ENCODE peak calls at places on chromosomes 6 and 20, in five cellular contexts. One of them, this sample, is unnamed.
A peak's percentile ranks its signal among the peaks of the same experiment; 100 is the strongest.

GRCh38 chr6:85458782-85459181 is 8.9 kb downstream of the NT5E start:
- DNase-seq in mesendoderm: no peak
- DNase-seq in AG10803: peak; percentile 49
- DNase-seq in cardiac fibroblast: peak; percentile 49
- DNase-seq in uterus: no peak
- DNase-seq in this sample: no peak

GRCh38 chr6:28218312-28219248 is 6.5 kb upstream of the ZSCAN9 start:
- DNase-seq in cardiac fibroblast: peak; percentile 68
- DNase-seq in mesendoderm: peak; percentile 64
- DNase-seq in AG10803: peak; percentile 68
- DNase-seq in uterus: peak; percentile 51
- DNase-seq in this sample: peak; percentile 46

GRCh38 chr20:63468421-63468820 is 4.0 kb downstream of the KCNQ2 start:
- DNase-seq in AG10803: no peak
- DNase-seq in mesendoderm: no peak
- DNase-seq in cardiac fibroblast: no peak
- DNase-seq in uterus: no peak
- DNase-seq in this sample: no peak

GRCh38 chr6:11460001-11460668 is 77.4 kb upstream of the TMEM170B start:
- DNase-seq in uterus: no peak
- DNase-seq in mesendoderm: peak; percentile 26
- DNase-seq in AG10803: peak; percentile 25
- DNase-seq in cardiac fibroblast: peak; percentile 55
- DNase-seq in this sample: no peak

GRCh38 chr6:33622456-33623431 is 1.6 kb downstream of the ITPR3 start:
- DNase-seq in uterus: no peak
- DNase-seq in mesendoderm: peak; percentile 58
- DNase-seq in AG10803: no peak
- DNase-seq in cardiac fibroblast: peak; percentile 46
- DNase-seq in this sample: no peak

GRCh38 chr20:2523919-2524434 is 12.4 kb upstream of the TMC2 start:
- DNase-seq in mesendoderm: no peak
- DNase-seq in uterus: no peak
- DNase-seq in cardiac fibroblast: no peak
- DNase-seq in AG10803: no peak
- DNase-seq in this sample: no peak

GRCh38 chr6:148440021-148440420 is 97.4 kb downstream of the SASH1 start:
- DNase-seq in uterus: no peak
- DNase-seq in mesendoderm: no peak
- DNase-seq in cardiac fibroblast: no peak
- DNase-seq in AG10803: peak; percentile 78
- DNase-seq in this sample: no peak

GRCh38 chr6:31403283-31403989 is at the start of gene MICA:
- DNase-seq in mesendoderm: peak; percentile 96
- DNase-seq in AG10803: peak; percentile 74
- DNase-seq in uterus: peak; percentile 90
- DNase-seq in cardiac fibroblast: peak; percentile 89
- DNase-seq in this sample: peak; percentile 74

GRCh38 chr6:158328446-158328845 is 16.2 kb downstream of the TULP4 start:
- DNase-seq in mesendoderm: peak; percentile 69
- DNase-seq in uterus: no peak
- DNase-seq in AG10803: no peak
- DNase-seq in cardiac fibroblast: no peak
- DNase-seq in this sample: no peak

GRCh38 chr20:35444226-35444625 is 6.2 kb upstream of the GDF5 start:
- DNase-seq in cardiac fibroblast: no peak
- DNase-seq in AG10803: no peak
- DNase-seq in mesendoderm: no peak
- DNase-seq in uterus: no peak
- DNase-seq in this sample: no peak

GRCh38 chr6:144493035-144493910 is 208.1 kb downstream of the UTRN start:
- DNase-seq in mesendoderm: no peak
- DNase-seq in cardiac fibroblast: peak; percentile 81
- DNase-seq in uterus: no peak
- DNase-seq in AG10803: peak; percentile 18
- DNase-seq in this sample: no peak

GRCh38 chr6:32204268-32204715 is 11.8 kb upstream of the GPSM3 start:
- DNase-seq in uterus: no peak
- DNase-seq in mesendoderm: no peak
- DNase-seq in cardiac fibroblast: no peak
- DNase-seq in AG10803: no peak
- DNase-seq in this sample: no peak

GRCh38 chr20:10316582-10316981 is 98.0 kb downstream of the SNAP25 start:
- DNase-seq in cardiac fibroblast: peak; percentile 38
- DNase-seq in uterus: no peak
- DNase-seq in AG10803: no peak
- DNase-seq in mesendoderm: no peak
- DNase-seq in this sample: no peak

GRCh38 chr6:167426620-167427019 is 101.7 kb downstream of the TTLL2 start:
- DNase-seq in AG10803: no peak
- DNase-seq in cardiac fibroblast: no peak
- DNase-seq in mesendoderm: peak; percentile 22
- DNase-seq in uterus: no peak
- DNase-seq in this sample: no peak

GRCh38 chr6:111792914-111793700 is 80.1 kb downstream of the FYN start:
- DNase-seq in mesendoderm: no peak
- DNase-seq in uterus: no peak
- DNase-seq in cardiac fibroblast: no peak
- DNase-seq in AG10803: no peak
- DNase-seq in this sample: no peak
- H3K4me3 ChIP-seq in mesendoderm: no peak overlapping the region
- H3K4me3 ChIP-seq in uterus: no peak overlapping the region
- H3K4me3 ChIP-seq in cardiac fibroblast: no peak overlapping the region
- H3K4me3 ChIP-seq in AG10803: no peak overlapping the region
- H3K4me3 ChIP-seq in this sample: no peak overlapping the region

GRCh38 chr6:54217018-54217417 is 91.2 kb upstream of the TINAG start:
- DNase-seq in uterus: no peak
- DNase-seq in mesendoderm: no peak
- DNase-seq in cardiac fibroblast: no peak
- DNase-seq in AG10803: no peak
- DNase-seq in this sample: no peak
- H3K4me3 ChIP-seq in uterus: no peak overlapping the region
- H3K4me3 ChIP-seq in mesendoderm: no peak overlapping the region
- H3K4me3 ChIP-seq in cardiac fibroblast: no peak overlapping the region
- H3K4me3 ChIP-seq in AG10803: no peak overlapping the region
- H3K4me3 ChIP-seq in this sample: no peak overlapping the region

GRCh38 chr6:17278289-17279061 is 2.7 kb upstream of the RBM24 start:
- DNase-seq in cardiac fibroblast: peak; percentile 71
- DNase-seq in AG10803: peak; percentile 88
- DNase-seq in uterus: no peak
- DNase-seq in mesendoderm: no peak
- DNase-seq in this sample: no peak

GRCh38 chr6:17281100-17281496 is at the start of gene RBM24:
- DNase-seq in cardiac fibroblast: peak; percentile 66
- DNase-seq in uterus: peak; percentile 79
- DNase-seq in AG10803: peak; percentile 81
- DNase-seq in mesendoderm: peak; percentile 89
- DNase-seq in this sample: peak; percentile 33

GRCh38 chr6:17280138-17280537 is 1.0 kb upstream of the RBM24 start:
- DNase-seq in uterus: no peak
- DNase-seq in cardiac fibroblast: no peak
- DNase-seq in mesendoderm: peak; percentile 33
- DNase-seq in AG10803: no peak
- DNase-seq in this sample: no peak

GRCh38 chr6:17281497-17282481 is 628 bp downstream of the RBM24 start:
- DNase-seq in AG10803: peak; percentile 50
- DNase-seq in cardiac fibroblast: peak; percentile 35
- DNase-seq in mesendoderm: peak; percentile 69
- DNase-seq in uterus: peak; percentile 34
- DNase-seq in this sample: peak; percentile 13

DNA sequence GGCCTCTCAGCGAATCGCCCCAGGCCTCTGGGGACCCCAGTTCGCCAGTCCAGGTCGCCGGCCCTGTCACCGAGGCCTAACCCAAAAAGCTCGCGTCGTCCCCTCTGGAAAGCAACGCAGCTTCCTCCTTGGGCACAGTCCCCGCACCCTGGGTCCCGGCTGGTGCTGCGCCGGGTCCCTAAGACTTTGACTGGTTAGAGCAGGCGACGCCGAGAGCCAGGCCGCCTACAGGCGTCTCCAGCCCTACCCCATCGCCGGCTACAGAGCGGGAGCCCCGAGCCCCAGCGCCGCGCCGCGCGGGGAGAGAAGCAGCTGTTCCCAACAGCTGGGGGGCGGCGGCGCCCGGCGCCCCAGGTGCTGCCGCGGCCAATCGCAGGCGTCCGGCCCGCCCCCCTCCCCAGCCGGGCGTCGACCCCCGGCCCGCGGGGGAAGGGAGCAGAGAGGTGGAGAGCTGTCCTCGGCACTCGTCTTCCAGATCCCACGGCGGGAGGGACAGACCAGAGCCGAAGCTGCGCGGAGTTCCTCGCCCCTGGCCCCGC is 540 bp upstream of the RBM24 start:
- DNase-seq in uterus: peak; percentile 51
- DNase-seq in AG10803: peak; percentile 37
- DNase-seq in mesendoderm: peak; percentile 77
- DNase-seq in cardiac fibroblast: no peak
- DNase-seq in this sample: peak; percentile 67
- H3K4me3 ChIP-seq in uterus: peak overlapping the region; percentile 71
- H3K4me3 ChIP-seq in AG10803: peak overlapping the region; percentile 92
- H3K4me3 ChIP-seq in mesendoderm: peak overlapping the region; percentile 23
- H3K4me3 ChIP-seq in cardiac fibroblast: peak overlapping the region; percentile 46
- H3K4me3 ChIP-seq in this sample: peak overlapping the region; percentile 91

GRCh38 chr6:7541175-7542064 is at the start of gene DSP:
- DNase-seq in AG10803: peak; percentile 47
- DNase-seq in cardiac fibroblast: no peak
- DNase-seq in uterus: no peak
- DNase-seq in mesendoderm: peak; percentile 84
- DNase-seq in this sample: no peak

GRCh38 chr6:7542065-7542877 is 800 bp downstream of the DSP start:
- DNase-seq in uterus: no peak
- DNase-seq in cardiac fibroblast: no peak
- DNase-seq in mesendoderm: peak; percentile 70
- DNase-seq in AG10803: no peak
- DNase-seq in this sample: no peak

GRCh38 chr6:7542878-7543394 is 1.5 kb downstream of the DSP start:
- DNase-seq in uterus: peak; percentile 30
- DNase-seq in AG10803: peak; percentile 78
- DNase-seq in mesendoderm: peak; percentile 90
- DNase-seq in cardiac fibroblast: peak; percentile 56
- DNase-seq in this sample: no peak

GRCh38 chr6:7538484-7538883 is 3.0 kb upstream of the DSP start:
- DNase-seq in cardiac fibroblast: no peak
- DNase-seq in AG10803: no peak
- DNase-seq in uterus: no peak
- DNase-seq in mesendoderm: no peak
- DNase-seq in this sample: no peak

GRCh38 chr6:7540595-7540994 is 876 bp upstream of the DSP start:
- DNase-seq in AG10803: peak; percentile 55
- DNase-seq in cardiac fibroblast: peak; percentile 41
- DNase-seq in uterus: no peak
- DNase-seq in mesendoderm: peak; percentile 84
- DNase-seq in this sample: no peak
- H3K4me3 ChIP-seq in AG10803: peak overlapping the region; percentile 77
- H3K4me3 ChIP-seq in cardiac fibroblast: no peak overlapping the region
- H3K4me3 ChIP-seq in uterus: no peak overlapping the region
- H3K4me3 ChIP-seq in mesendoderm: peak overlapping the region; percentile 16
- H3K4me3 ChIP-seq in this sample: no peak overlapping the region

DNA sequence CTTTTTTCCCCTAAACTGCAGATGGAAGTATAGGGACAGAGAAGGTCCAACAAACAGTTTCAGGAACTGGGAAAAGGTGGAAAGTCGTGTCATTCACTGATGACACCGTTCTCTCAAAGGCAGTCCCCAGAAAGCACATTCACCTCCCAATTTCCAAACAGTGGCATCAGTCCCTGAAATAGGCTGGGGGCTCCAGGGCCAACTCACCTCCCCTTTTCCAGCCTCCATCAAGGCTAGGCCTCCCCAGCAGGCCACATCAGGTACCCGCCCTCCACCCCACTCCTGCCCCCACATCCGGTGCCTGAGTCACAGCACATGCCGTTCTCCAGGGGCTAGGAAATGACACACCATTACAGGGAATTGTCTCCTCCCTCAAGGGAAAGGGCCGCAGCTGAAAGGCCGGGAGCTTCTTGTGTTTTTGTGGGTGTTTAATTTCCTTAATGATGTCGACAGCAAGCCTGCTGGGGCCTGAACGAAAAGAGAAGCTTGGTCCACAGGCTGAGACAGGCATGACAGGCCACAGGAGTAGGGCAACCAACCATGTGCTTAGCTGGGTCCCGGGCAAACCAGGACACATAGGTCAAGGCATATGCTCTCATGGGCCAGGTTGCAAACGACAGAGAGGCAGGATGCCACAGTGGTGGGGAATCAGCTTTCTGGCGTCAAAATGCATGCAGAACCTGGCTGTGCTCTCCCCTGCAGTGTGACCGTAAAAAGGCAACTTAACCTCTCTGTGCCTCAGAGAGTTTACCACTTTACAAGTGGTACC is 39.2 kb downstream of the ZMYND8 start:
- DNase-seq in uterus: peak; percentile 90
- DNase-seq in mesendoderm: peak; percentile 97
- DNase-seq in cardiac fibroblast: peak; percentile 99
- DNase-seq in AG10803: peak; percentile 98
- DNase-seq in this sample: peak; percentile 38
- H3K4me3 ChIP-seq in uterus: no peak overlapping the region
- H3K4me3 ChIP-seq in mesendoderm: no peak overlapping the region
- H3K4me3 ChIP-seq in cardiac fibroblast: no peak overlapping the region
- H3K4me3 ChIP-seq in AG10803: no peak overlapping the region
- H3K4me3 ChIP-seq in this sample: no peak overlapping the region

GRCh38 chr6:169212436-169212835 is 41.2 kb downstream of the THBS2 start:
- DNase-seq in mesendoderm: no peak
- DNase-seq in cardiac fibroblast: peak; percentile 30
- DNase-seq in uterus: no peak
- DNase-seq in AG10803: no peak
- DNase-seq in this sample: no peak
- H3K4me3 ChIP-seq in mesendoderm: no peak overlapping the region
- H3K4me3 ChIP-seq in cardiac fibroblast: no peak overlapping the region
- H3K4me3 ChIP-seq in uterus: no peak overlapping the region
- H3K4me3 ChIP-seq in AG10803: no peak overlapping the region
- H3K4me3 ChIP-seq in this sample: peak overlapping the region; percentile 46

This sample was measured in dorsolateral prefrontal cortex.